ENCODE peak calls at places on chromosomes 7 and 10, in five cellular contexts. X, E, O, J and Y are unnamed samples.

GRCh38 chr10:29895436-29895835 is 163.9 kb downstream of the JCAD start:
- DNase-seq in E (peak; percentile 98), J (peak; percentile 60), O (peak; percentile 98), X (peak; percentile 46), Y (peak; percentile 87)

GRCh38 chr7:97026705-97027426 is 2.2 kb upstream of the DLX5 start:
- DNase-seq in X (no peak), E (no peak), O (no peak), J (no peak), Y (no peak)

GRCh38 chr10:92569071-92569470 is 4.8 kb downstream of the IDE start:
- DNase-seq in J (no peak), O (no peak), X (no peak), E (no peak), Y (no peak)

GRCh38 chr10:102678842-102679289 is 34.6 kb downstream of the TRIM8 start:
- DNase-seq in O (peak; percentile 68), J (peak; percentile 82), X (peak; percentile 93), E (peak; percentile 59), Y (peak; percentile 63)

GRCh38 chr10:8071666-8072065 is 17.2 kb downstream of the GATA3 start:
- DNase-seq in X (no peak), O (no peak), J (no peak), E (no peak), Y (no peak)

GRCh38 chr7:50068026-50068425 is 25.0 kb downstream of the ZPBP start:
- DNase-seq in X (no peak), E (peak; percentile 11), J (no peak), O (no peak), Y (peak; percentile 35)

GRCh38 chr7:45084901-45085618 is 3.7 kb downstream of the NACAD start:
- DNase-seq in X (no peak), O (no peak), J (peak; percentile 40), E (no peak), Y (no peak)

GRCh38 chr7:120583835-120584586 is 273.9 kb downstream of the TSPAN12 start:
- DNase-seq in O (peak; percentile 77), X (no peak), E (peak; percentile 76), J (no peak), Y (no peak)

GRCh38 chr10:124063736-124064135 is 29.7 kb downstream of the CHST15 start:
- DNase-seq in E (peak; percentile 62), X (no peak), O (peak; percentile 67), J (no peak), Y (peak; percentile 81)

GRCh38 chr7:127962589-127963361 is 68.5 kb downstream of the LRRC4 start:
- DNase-seq in X (no peak), J (no peak), O (no peak), E (no peak), Y (no peak)

GRCh38 chr10:4662576-4663161 is 163.3 kb upstream of the AKR1E2 start:
- DNase-seq in O (no peak), X (no peak), E (no peak), J (peak; percentile 67), Y (peak; percentile 30)

GRCh38 chr10:80416401-80417098 is 8.2 kb downstream of the PRXL2A start:
- DNase-seq in X (no peak), J (peak; percentile 76), O (peak; percentile 88), E (peak; percentile 10), Y (no peak)

GRCh38 chr7:116525298-116525912 is 569 bp downstream of the CAV1 start:
- DNase-seq in E (no peak), J (peak; percentile 64), O (peak; percentile 35), X (peak; percentile 56), Y (peak; percentile 46)

GRCh38 chr7:138975343-138976104 is 5.7 kb downstream of the KIAA1549 start:
- DNase-seq in E (no peak), O (no peak), J (no peak), X (no peak), Y (no peak)

GRCh38 chr7:105861252-105861651 is 15.1 kb downstream of the ATXN7L1 start:
- DNase-seq in O (no peak), X (no peak), E (no peak), J (no peak), Y (no peak)

GRCh38 chr10:119522747-119523426 is 19.6 kb downstream of the RGS10 start:
- DNase-seq in O (no peak), E (no peak), X (no peak), J (no peak), Y (peak; percentile 63)

GRCh38 chr7:47153076-47153475 is 428.8 kb downstream of the TNS3 start:
- DNase-seq in E (peak; percentile 95), O (peak; percentile 64), X (no peak), J (no peak), Y (peak; percentile 83)

GRCh38 chr7:17022915-17023314 is 141.1 kb upstream of the AGR3 start:
- DNase-seq in E (no peak), O (no peak), J (no peak), X (no peak), Y (no peak)

GRCh38 chr10:48694371-48695030 is 9.8 kb downstream of the WDFY4 start:
- DNase-seq in J (no peak), E (no peak), X (no peak), O (no peak), Y (no peak)

GRCh38 chr7:29565982-29566746 is 2.5 kb downstream of the PRR15 start:
- DNase-seq in O (no peak), E (peak; percentile 47), X (peak; percentile 44), J (peak; percentile 51), Y (no peak)

GRCh38 chr7:128877756-128878120 is 15.1 kb downstream of the ATP6V1F start:
- DNase-seq in E (no peak), X (no peak), O (no peak), J (no peak), Y (no peak)

GRCh38 chr7:18535811-18536413 is 40.4 kb downstream of the HDAC9 start:
- DNase-seq in E (no peak), J (no peak), O (no peak), X (no peak), Y (no peak)

GRCh38 chr7:1763033-1763432 is 93.0 kb downstream of the ELFN1 start:
- DNase-seq in O (no peak), J (no peak), X (no peak), E (no peak), Y (no peak)

GRCh38 chr7:122521767-122522166 is 177.2 kb downstream of the RNF133 start:
- DNase-seq in X (no peak), J (no peak), O (no peak), E (no peak), Y (no peak)

GRCh38 chr10:17915181-17915580 is 36.5 kb upstream of the SLC39A12 start:
- DNase-seq in X (no peak), E (no peak), O (no peak), J (no peak), Y (peak; percentile 28)

GRCh38 chr10:2985729-2986232 is 81.6 kb upstream of the PFKP start:
- DNase-seq in X (peak; percentile 45), O (peak; percentile 65), E (peak; percentile 51), J (no peak), Y (peak; percentile 67)

DNA sequence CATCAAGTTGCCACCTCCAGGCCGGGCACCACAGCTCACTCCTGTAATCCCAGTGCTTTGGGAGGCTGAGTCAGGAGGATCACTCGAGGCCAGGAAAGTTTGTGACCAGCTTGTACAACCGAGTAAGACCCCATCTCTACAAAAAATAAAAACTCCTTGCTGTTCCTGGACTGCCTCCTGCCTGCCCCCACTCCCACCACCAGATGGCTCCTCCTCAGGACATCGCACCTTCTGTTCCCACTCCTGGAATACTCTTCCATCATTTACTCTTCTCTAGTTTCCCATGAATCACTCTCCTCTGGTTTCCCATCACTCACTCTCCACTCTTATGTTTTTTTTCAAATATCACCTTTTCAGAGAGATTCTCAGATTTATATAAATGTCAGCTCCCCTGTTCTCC is 540.7 kb downstream of the CALN1 start:
- DNase-seq in J (no peak), O (no peak), E (no peak), X (no peak), Y (no peak)
- TF ChIP-seq CTCF in J (no peak), O (no peak), E (no peak), X (peak; percentile 63), Y (peak; percentile 16)

GRCh38 chr10:68474021-68474420 is 2.2 kb upstream of the DNA2 start:
- DNase-seq in E (peak; percentile 9), X (no peak), O (no peak), J (no peak), Y (no peak)

GRCh38 chr10:68470300-68470699 is 1.5 kb downstream of the DNA2 start:
- DNase-seq in J (no peak), O (no peak), E (no peak), X (no peak), Y (no peak)

GRCh38 chr10:68471586-68472408 is at the start of gene DNA2:
- DNase-seq in X (peak; percentile 90), J (peak; percentile 81), O (peak; percentile 82), E (peak; percentile 65), Y (peak; percentile 70)

GRCh38 chr10:68469838-68470237 is 1.9 kb downstream of the DNA2 start:
- DNase-seq in E (no peak), X (no peak), O (no peak), J (no peak), Y (no peak)

GRCh38 chr10:68471063-68471585 is 649 bp downstream of the DNA2 start:
- DNase-seq in E (no peak), J (no peak), X (no peak), O (peak; percentile 8), Y (peak; percentile 51)
- TF ChIP-seq CTCF in E (no peak), J (no peak), X (no peak), O (no peak), Y (no peak)

DNA sequence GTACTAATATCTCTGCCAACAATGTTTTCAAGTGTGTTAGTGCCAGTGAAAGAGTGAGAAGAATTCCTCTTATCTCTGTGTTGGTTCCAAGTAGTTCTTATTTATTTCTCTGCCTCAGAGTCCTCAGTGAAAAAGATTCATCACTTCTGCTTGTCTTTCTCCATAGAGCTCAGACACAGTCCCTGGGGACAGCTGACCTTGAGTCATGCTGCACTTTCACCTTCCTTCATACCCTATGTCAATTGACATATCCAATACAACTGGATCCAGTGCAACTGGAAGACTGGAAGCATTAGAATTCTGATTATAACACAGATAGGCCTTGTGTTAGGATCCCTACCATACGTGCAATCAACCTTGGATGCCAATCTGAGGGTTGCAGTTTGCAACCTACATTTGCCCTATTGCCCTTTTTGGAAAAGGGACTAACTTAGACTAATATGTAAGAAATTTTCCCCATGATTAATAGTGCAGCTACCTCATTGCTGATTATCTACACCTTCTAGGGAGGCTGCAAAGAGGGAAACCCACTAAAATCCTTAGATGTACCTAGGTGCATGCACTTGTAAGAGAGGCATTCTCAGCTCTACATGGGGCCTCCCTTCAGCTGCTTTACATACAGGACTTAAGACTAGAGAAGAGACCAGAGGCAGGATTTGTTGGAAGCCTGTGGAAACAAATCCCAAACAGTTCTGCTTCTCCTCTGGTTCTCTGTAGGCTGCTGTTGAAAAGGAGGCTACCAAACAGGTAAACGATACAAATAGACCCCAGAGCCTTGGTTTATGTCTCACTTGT is 8.4 kb downstream of the IFIT2 start:
- DNase-seq in O (no peak), J (no peak), E (peak; percentile 49), X (no peak), Y (no peak)
- TF ChIP-seq CTCF in O (no peak), J (no peak), E (no peak), X (no peak), Y (no peak)

GRCh38 chr7:72064916-72065315 is 347.2 kb downstream of the CALN1 start:
- DNase-seq in O (no peak), X (no peak), E (no peak), J (no peak), Y (no peak)
- TF ChIP-seq CTCF in O (no peak), X (no peak), E (no peak), J (no peak), Y (no peak)

GRCh38 chr10:98858525-98858924 is 377.1 kb downstream of the HPSE2 start:
- DNase-seq in E (no peak), X (no peak), J (no peak), O (no peak), Y (peak; percentile 22)
- TF ChIP-seq CTCF in E (no peak), X (peak; percentile 71), J (no peak), O (no peak), Y (no peak)